ENCODE peak calls at places on chromosomes 13 and 19, in six cellular contexts. Q is HepG2, B is MCF 10A, X is glutamatergic neuron, N is neural crest cell, T is endodermal cell. O is an unnamed sample.

GRCh38 chr19:3073931-3074595 is 11.8 kb upstream of the TLE5 start:
- DNase-seq in Q (no peak), B (peak), X (no peak), N (no peak), T (peak), O (no peak)

GRCh38 chr13:42812311-42812710 is 30.9 kb downstream of the FAM216B start:
- DNase-seq in Q (no peak), B (no peak), X (no peak), N (no peak), T (no peak), O (no peak)

GRCh38 chr13:52809310-52809769 is 39.1 kb downstream of the PCDH8 start:
- DNase-seq in Q (peak), B (peak), X (peak), N (peak), T (peak), O (no peak)

GRCh38 chr19:8423821-8424223 is 10.7 kb downstream of the MARCHF2 start:
- DNase-seq in Q (peak), B (peak), X (peak), N (peak), T (peak), O (peak)

GRCh38 chr13:30745917-30746686 is 10.8 kb downstream of the ALOX5AP start:
- DNase-seq in Q (peak), B (no peak), X (no peak), N (no peak), T (no peak), O (peak)

GRCh38 chr13:30429721-30430694 is 7.7 kb downstream of the UBE2L5 start:
- DNase-seq in Q (no peak), B (peak), X (no peak), N (no peak), T (no peak), O (peak)

GRCh38 chr19:42343344-42344110 is 18.1 kb downstream of the MEGF8 start:
- DNase-seq in Q (no peak), B (no peak), X (no peak), N (no peak), T (peak), O (no peak)

GRCh38 chr19:38838208-38838985 is 6.8 kb upstream of the ECH1 start:
- DNase-seq in Q (no peak), B (peak), X (no peak), N (no peak), T (no peak), O (no peak)

GRCh38 chr19:54232552-54232934 is 9.7 kb upstream of the LILRB3 start:
- DNase-seq in Q (peak), B (peak), X (no peak), N (no peak), T (no peak), O (no peak)

GRCh38 chr13:31485183-31485582 is 254.1 kb upstream of the RXFP2 start:
- DNase-seq in Q (no peak), B (peak), X (no peak), N (no peak), T (no peak), O (no peak)

GRCh38 chr19:17933414-17934129 is 757 bp downstream of the CCDC124 start:
- DNase-seq in Q (peak), B (peak), X (no peak), N (no peak), T (no peak), O (no peak)

GRCh38 chr19:52897149-52897935 is at the start of gene ZNF320:
- DNase-seq in Q (no peak), B (peak), X (peak), N (peak), T (peak), O (peak)

GRCh38 chr19:460877-461609 is at the start of gene SHC2:
- DNase-seq in Q (no peak), B (no peak), X (peak), N (no peak), T (no peak), O (no peak)

GRCh38 chr13:30111810-30112209 is 195.5 kb downstream of the KATNAL1 start:
- DNase-seq in Q (peak), B (peak), X (no peak), N (no peak), T (peak), O (no peak)

GRCh38 chr19:54882758-54883157 is 8.7 kb downstream of the FCAR start:
- DNase-seq in Q (peak), B (no peak), X (no peak), N (no peak), T (no peak), O (no peak)

GRCh38 chr19:37519890-37520289 is 13.2 kb downstream of the ZNF793 start:
- DNase-seq in Q (no peak), B (no peak), X (no peak), N (no peak), T (no peak), O (no peak)

GRCh38 chr19:29111581-29111980 is 101.4 kb downstream of the UQCRFS1 start:
- DNase-seq in Q (no peak), B (no peak), X (no peak), N (no peak), T (no peak), O (no peak)

GRCh38 chr19:30228113-30228725 is 144.0 kb upstream of the ZNF536 start:
- DNase-seq in Q (no peak), B (no peak), X (peak), N (peak), T (peak), O (no peak)

GRCh38 chr19:18153555-18154134 is 682 bp downstream of the PIK3R2 start:
- DNase-seq in Q (no peak), B (no peak), X (no peak), N (no peak), T (no peak), O (no peak)

GRCh38 chr19:1512671-1513491 is at the start of gene ADAMTSL5:
- DNase-seq in Q (peak), B (peak), X (no peak), N (no peak), T (peak), O (no peak)

GRCh38 chr13:23852351-23852750 is 36.8 kb downstream of the MIPEP start:
- DNase-seq in Q (no peak), B (no peak), X (no peak), N (no peak), T (no peak), O (no peak)

DNA sequence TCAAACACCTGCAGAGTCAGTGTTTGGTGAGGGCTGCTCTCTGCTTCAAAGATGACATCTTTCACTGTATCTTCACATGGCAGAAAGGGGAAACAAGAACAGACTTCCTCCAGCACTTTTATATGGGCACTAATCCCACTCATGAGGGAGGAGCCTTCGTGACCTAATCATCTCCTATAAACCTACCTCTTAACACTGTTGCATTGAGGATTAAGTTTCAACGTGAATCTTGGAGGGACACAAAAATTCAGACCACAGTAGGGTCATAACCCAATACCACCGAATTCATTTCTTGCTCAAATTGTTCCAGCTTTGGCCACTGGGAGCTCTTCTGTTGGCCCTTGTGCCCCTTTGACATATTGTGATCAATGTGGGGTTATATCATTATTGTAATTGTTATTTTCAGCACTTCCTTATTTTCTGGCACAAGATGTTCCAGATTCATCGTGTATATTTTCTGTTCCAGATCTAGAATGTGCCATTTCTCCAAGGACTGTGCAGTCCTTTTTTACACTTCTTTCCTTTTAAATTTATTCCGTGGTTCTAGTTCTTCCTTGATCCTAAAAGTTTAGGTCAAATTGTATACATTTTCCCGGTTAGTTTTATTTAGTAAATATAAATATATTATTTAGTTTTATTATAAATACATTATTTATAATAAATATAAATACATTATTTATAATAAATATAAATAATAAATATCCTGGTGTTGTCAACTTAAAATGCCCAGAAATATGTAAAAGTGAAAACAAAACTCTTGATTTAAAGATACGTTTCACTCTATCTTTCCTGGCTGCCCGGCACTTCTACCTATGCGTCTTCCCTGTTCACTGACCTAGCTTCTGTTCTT is 35.5 kb upstream of the IGFL4 start:
- DNase-seq in Q (no peak), B (no peak), X (no peak), N (no peak), T (no peak), O (no peak)
- TF ChIP-seq CTCF in Q (no peak), B (no peak), X (peak), N (no peak), T (peak), O (no peak)

GRCh38 chr13:94313321-94313720 is 166.2 kb downstream of the DCT start:
- DNase-seq in Q (no peak), B (no peak), X (no peak), N (no peak), T (no peak), O (no peak)

GRCh38 chr13:94323746-94324408 is 155.6 kb downstream of the DCT start:
- DNase-seq in Q (no peak), B (no peak), X (no peak), N (no peak), T (no peak), O (no peak)

GRCh38 chr13:94315188-94315587 is 164.3 kb downstream of the DCT start:
- DNase-seq in Q (no peak), B (no peak), X (no peak), N (no peak), T (no peak), O (no peak)

GRCh38 chr13:94322925-94323324 is 156.6 kb downstream of the DCT start:
- DNase-seq in Q (no peak), B (no peak), X (no peak), N (no peak), T (no peak), O (no peak)

GRCh38 chr13:94318418-94318817 is 161.1 kb downstream of the DCT start:
- DNase-seq in Q (no peak), B (no peak), X (no peak), N (no peak), T (no peak), O (no peak)
- TF ChIP-seq CTCF in Q (no peak), B (no peak), X (no peak), N (no peak), T (no peak), O (no peak)

GRCh38 chr13:113034451-113035208 is 65.6 kb downstream of the MCF2L start:
- DNase-seq in Q (peak), B (peak), X (peak), N (peak), T (peak), O (no peak)
- TF ChIP-seq CTCF in Q (peak), B (peak), X (peak), N (peak), T (peak), O (no peak)

DNA sequence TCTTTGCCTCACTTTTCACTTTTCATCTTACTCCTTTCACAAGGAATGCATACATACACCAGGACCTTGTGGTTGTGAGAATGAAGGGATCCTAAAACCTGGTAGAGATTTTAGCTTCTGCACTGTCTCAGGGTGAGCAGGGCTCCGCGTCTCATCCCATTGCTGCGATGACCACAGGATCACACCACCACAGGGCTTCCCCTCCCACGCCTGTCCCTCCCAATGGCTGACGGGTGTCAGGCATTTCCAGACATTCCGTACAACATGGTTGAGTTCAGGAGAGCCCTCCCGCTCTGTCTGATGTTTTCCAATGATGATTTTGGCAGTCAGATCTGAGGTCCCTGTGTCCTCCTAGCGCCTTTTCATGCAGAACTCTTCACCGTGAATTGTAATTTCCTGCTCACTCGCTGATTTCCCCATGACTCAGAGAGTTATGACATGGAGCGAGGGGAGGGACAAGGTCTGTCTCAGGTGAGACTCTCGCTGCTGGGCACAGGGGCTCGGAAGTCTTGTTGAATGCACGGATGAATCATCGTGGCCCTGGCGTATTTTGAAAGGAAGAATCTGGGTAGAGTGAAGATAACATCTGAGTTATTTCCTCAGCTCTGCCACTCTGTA is 102.8 kb downstream of the TEX29 start:
- DNase-seq in Q (no peak), B (peak), X (no peak), N (no peak), T (no peak), O (no peak)
- TF ChIP-seq CTCF in Q (no peak), B (no peak), X (no peak), N (no peak), T (no peak), O (no peak)

GRCh38 chr19:35669566-35669965 is 3.2 kb downstream of the UPK1A start:
- DNase-seq in Q (no peak), B (no peak), X (no peak), N (no peak), T (no peak), O (no peak)
- TF ChIP-seq CTCF in Q (no peak), B (no peak), X (no peak), N (no peak), T (no peak), O (no peak)

DNA sequence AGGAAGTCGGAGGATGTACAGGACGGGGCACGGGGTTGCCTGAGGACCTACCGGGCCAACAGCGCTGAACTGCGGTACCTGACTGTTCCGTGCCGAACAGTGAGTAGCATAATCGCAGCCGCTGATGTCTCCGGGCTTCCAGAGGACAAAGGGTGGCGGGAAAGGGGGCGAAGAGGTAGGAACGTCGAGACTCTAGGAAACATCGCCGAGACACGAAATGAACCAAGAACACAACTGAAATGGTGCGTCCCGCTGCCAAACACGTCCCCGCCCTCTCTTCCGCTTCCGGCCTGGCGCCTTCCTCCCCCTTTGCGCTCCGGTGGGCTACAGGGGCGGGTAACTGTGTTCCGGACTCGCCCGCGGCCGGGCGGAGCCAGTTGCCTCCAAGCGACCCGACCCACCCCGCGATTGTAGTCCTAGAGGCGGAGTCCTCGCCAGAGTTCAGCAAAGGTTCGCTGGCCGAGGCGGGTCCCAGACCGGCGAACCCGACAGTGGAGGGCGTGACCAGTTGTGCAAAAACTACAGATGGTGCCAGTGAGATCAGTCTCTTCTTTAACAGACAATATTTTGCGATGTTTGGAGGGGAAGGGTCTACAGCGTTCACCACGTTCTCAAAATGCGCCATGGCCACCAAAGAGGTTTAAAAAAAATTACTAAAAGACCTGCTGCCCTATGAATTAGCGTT is at the start of gene MRPS31:
- DNase-seq in Q (peak), B (peak), X (peak), N (peak), T (peak), O (peak)
- TF ChIP-seq CTCF in Q (peak), B (no peak), X (no peak), N (no peak), T (no peak), O (no peak)

DNA sequence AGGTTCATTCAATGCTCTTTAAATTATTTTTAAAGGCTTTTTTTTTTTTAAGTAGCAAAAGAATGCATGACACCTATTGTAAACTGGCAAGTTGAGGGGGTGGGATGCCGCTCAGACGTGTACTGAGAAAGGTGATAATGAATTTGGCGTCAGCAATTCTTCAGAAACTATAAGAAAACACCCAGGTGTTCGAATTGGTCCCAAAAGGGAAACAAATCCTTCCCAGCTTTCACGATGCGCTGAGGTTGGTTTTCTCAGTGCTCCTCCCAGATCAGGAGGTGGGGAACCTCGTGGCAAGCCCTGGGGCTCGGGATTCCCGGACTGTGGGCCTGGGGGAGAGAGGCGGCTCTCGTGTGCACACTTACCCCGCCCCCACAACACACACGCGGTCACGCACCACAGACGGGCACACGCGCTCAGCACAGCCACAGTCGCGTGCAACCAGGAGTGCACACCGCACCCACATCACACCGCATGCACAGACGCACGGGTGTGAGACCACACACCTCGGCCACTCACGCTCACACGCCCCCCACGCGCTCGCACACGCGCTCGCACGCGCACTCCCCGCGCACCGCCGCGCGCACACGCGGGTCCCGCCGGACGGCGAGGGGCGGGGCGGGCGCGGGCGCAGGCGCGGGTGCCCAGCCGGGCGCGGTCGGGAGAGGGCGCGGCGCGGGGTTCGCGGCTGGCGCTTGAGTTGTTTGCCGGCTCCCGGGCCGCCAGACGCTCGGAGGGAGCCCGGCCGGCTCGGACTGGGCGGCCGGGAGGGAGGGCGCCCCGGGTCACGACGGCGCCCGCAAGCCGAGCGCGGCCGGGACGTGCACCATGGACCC is at the start of gene FAM124A:
- DNase-seq in Q (no peak), B (peak), X (peak), N (no peak), T (peak), O (no peak)
- TF ChIP-seq CTCF in Q (no peak), B (peak), X (peak), N (peak), T (no peak), O (no peak)